ENCODE peak calls at places on chromosomes 3 and 15, in seven cellular contexts. One of them, this sample, is unnamed.
A peak's percentile ranks its signal among the peaks of the same experiment; 100 is the strongest.

GRCh38 chr15:66872394-66872793 is 170.4 kb downstream of the SMAD6 start:
- DNase-seq in HepG2: no peak
- DNase-seq in HCT116: no peak
- DNase-seq in SK-N-SH: no peak
- DNase-seq in GM12878: no peak
- DNase-seq in K562: no peak
- DNase-seq in H1: no peak
- DNase-seq in this sample: no peak

GRCh38 chr3:127387119-127387518 is 99.3 kb upstream of the PRR20G start:
- DNase-seq in HepG2: no peak
- DNase-seq in HCT116: no peak
- DNase-seq in SK-N-SH: no peak
- DNase-seq in GM12878: no peak
- DNase-seq in K562: no peak
- DNase-seq in H1: no peak
- DNase-seq in this sample: no peak

GRCh38 chr3:122169911-122170310 is 13.6 kb upstream of the CASR start:
- DNase-seq in HepG2: no peak
- DNase-seq in HCT116: no peak
- DNase-seq in SK-N-SH: no peak
- DNase-seq in GM12878: no peak
- DNase-seq in K562: no peak
- DNase-seq in H1: no peak
- DNase-seq in this sample: no peak

GRCh38 chr15:31511707-31512310 is 185.2 kb downstream of the KLF13 start:
- DNase-seq in HepG2: no peak
- DNase-seq in HCT116: no peak
- DNase-seq in SK-N-SH: no peak
- DNase-seq in GM12878: peak; percentile 25
- DNase-seq in K562: no peak
- DNase-seq in H1: no peak
- DNase-seq in this sample: no peak

GRCh38 chr3:29520764-29521163 is 239.9 kb downstream of the RBMS3 start:
- DNase-seq in HepG2: no peak
- DNase-seq in HCT116: no peak
- DNase-seq in SK-N-SH: no peak
- DNase-seq in GM12878: no peak
- DNase-seq in K562: no peak
- DNase-seq in H1: no peak
- DNase-seq in this sample: no peak

GRCh38 chr3:40192628-40193027 is 116.9 kb upstream of the EIF1B start:
- DNase-seq in HepG2: no peak
- DNase-seq in HCT116: no peak
- DNase-seq in SK-N-SH: no peak
- DNase-seq in GM12878: no peak
- DNase-seq in K562: peak; percentile 32
- DNase-seq in H1: no peak
- DNase-seq in this sample: peak; percentile 8

GRCh38 chr15:40081691-40082194 is 26.9 kb downstream of the BMF start:
- DNase-seq in HepG2: peak; percentile 96
- DNase-seq in HCT116: no peak
- DNase-seq in SK-N-SH: peak; percentile 72
- DNase-seq in GM12878: no peak
- DNase-seq in K562: peak; percentile 55
- DNase-seq in H1: no peak
- DNase-seq in this sample: peak; percentile 52

GRCh38 chr3:127589600-127590281 is 792 bp downstream of the TPRA1 start:
- DNase-seq in HepG2: no peak
- DNase-seq in HCT116: no peak
- DNase-seq in SK-N-SH: no peak
- DNase-seq in GM12878: no peak
- DNase-seq in K562: peak; percentile 20
- DNase-seq in H1: no peak
- DNase-seq in this sample: no peak

GRCh38 chr15:100918034-100918689 is 995 bp upstream of the LRRK1 start:
- DNase-seq in HepG2: peak; percentile 8
- DNase-seq in HCT116: peak; percentile 67
- DNase-seq in SK-N-SH: peak; percentile 93
- DNase-seq in GM12878: no peak
- DNase-seq in K562: peak; percentile 75
- DNase-seq in H1: no peak
- DNase-seq in this sample: peak; percentile 61

GRCh38 chr3:181417748-181418147 is 294.0 kb upstream of the SOX2 start:
- DNase-seq in HepG2: no peak
- DNase-seq in HCT116: no peak
- DNase-seq in SK-N-SH: peak; percentile 36
- DNase-seq in GM12878: no peak
- DNase-seq in K562: no peak
- DNase-seq in H1: no peak
- DNase-seq in this sample: no peak

GRCh38 chr3:18825586-18826157 is 322.6 kb upstream of the KCNH8 start:
- DNase-seq in HepG2: no peak
- DNase-seq in HCT116: no peak
- DNase-seq in SK-N-SH: no peak
- DNase-seq in GM12878: no peak
- DNase-seq in K562: no peak
- DNase-seq in H1: no peak
- DNase-seq in this sample: no peak

GRCh38 chr3:35936571-35936970 is 297.2 kb downstream of the ARPP21 start:
- DNase-seq in HepG2: no peak
- DNase-seq in HCT116: no peak
- DNase-seq in SK-N-SH: no peak
- DNase-seq in GM12878: no peak
- DNase-seq in K562: no peak
- DNase-seq in H1: no peak
- DNase-seq in this sample: no peak

GRCh38 chr15:44029003-44029402 is 166.1 kb downstream of the FRMD5 start:
- DNase-seq in HepG2: no peak
- DNase-seq in HCT116: no peak
- DNase-seq in SK-N-SH: no peak
- DNase-seq in GM12878: no peak
- DNase-seq in K562: no peak
- DNase-seq in H1: no peak
- DNase-seq in this sample: no peak

GRCh38 chr3:36734742-36735141 is 29.6 kb downstream of the DCLK3 start:
- DNase-seq in HepG2: no peak
- DNase-seq in HCT116: no peak
- DNase-seq in SK-N-SH: no peak
- DNase-seq in GM12878: no peak
- DNase-seq in K562: no peak
- DNase-seq in H1: no peak
- DNase-seq in this sample: no peak

GRCh38 chr15:25095179-25095578 is 140.4 kb downstream of the SNRPN start:
- DNase-seq in HepG2: no peak
- DNase-seq in HCT116: no peak
- DNase-seq in SK-N-SH: no peak
- DNase-seq in GM12878: no peak
- DNase-seq in K562: no peak
- DNase-seq in H1: no peak
- DNase-seq in this sample: no peak

DNA sequence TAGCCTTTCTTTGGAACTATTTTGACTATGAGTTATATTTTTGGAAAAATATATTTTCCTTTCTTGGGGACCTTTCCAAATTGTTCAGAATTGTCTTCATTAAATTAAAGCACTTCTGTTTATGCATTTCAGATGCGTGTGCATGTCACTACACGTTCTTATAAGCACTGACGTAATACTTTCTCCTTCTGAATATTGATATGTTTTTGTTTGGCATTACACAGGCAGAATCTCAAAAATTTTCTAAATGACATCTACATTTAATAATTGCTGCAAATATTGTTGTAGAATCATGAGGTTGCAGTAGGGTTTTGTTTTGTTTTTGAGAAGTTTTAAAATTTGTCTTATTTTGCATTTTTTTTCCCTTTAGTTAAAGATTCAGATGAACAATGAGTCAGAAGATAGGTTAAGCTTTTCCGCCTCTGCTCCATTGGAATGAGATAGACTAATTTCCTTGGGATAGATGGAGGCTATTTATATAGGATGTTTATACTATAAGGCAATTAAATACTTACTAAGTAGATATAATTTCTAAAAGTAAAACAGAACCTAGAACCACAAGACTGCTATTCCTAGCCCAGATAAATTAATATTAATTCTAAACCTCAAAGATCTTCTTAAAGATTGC is 110.8 kb downstream of the MBNL1 start:
- DNase-seq in HepG2: no peak
- DNase-seq in HCT116: no peak
- DNase-seq in SK-N-SH: no peak
- DNase-seq in GM12878: no peak
- DNase-seq in K562: no peak
- DNase-seq in H1: no peak
- DNase-seq in this sample: no peak
- TF ChIP-seq JUND in HepG2: no peak
- TF ChIP-seq JUND in HCT116: no peak
- TF ChIP-seq JUND in SK-N-SH: no peak
- TF ChIP-seq JUND in GM12878: no peak
- TF ChIP-seq JUND in K562: no peak
- TF ChIP-seq JUND in H1: no peak
- TF ChIP-seq JUND in this sample: no peak

GRCh38 chr3:26712211-26713026 is 89.8 kb downstream of the LRRC3B start:
- DNase-seq in HepG2: peak; percentile 34
- DNase-seq in HCT116: peak; percentile 3
- DNase-seq in SK-N-SH: peak; percentile 26
- DNase-seq in GM12878: no peak
- DNase-seq in K562: peak; percentile 45
- DNase-seq in H1: no peak
- DNase-seq in this sample: peak; percentile 69
- TF ChIP-seq JUND in HepG2: no peak
- TF ChIP-seq JUND in HCT116: no peak
- TF ChIP-seq JUND in SK-N-SH: no peak
- TF ChIP-seq JUND in GM12878: no peak
- TF ChIP-seq JUND in K562: no peak
- TF ChIP-seq JUND in H1: no peak
- TF ChIP-seq JUND in this sample: no peak

GRCh38 chr3:139520028-139520737 is 19.4 kb downstream of the RBP1 start:
- DNase-seq in HepG2: no peak
- DNase-seq in HCT116: peak; percentile 69
- DNase-seq in SK-N-SH: no peak
- DNase-seq in GM12878: no peak
- DNase-seq in K562: peak; percentile 95
- DNase-seq in H1: no peak
- DNase-seq in this sample: peak; percentile 36
- TF ChIP-seq JUND in HepG2: no peak
- TF ChIP-seq JUND in HCT116: no peak
- TF ChIP-seq JUND in SK-N-SH: no peak
- TF ChIP-seq JUND in GM12878: no peak
- TF ChIP-seq JUND in K562: peak; percentile 31
- TF ChIP-seq JUND in H1: no peak
- TF ChIP-seq JUND in this sample: no peak

DNA sequence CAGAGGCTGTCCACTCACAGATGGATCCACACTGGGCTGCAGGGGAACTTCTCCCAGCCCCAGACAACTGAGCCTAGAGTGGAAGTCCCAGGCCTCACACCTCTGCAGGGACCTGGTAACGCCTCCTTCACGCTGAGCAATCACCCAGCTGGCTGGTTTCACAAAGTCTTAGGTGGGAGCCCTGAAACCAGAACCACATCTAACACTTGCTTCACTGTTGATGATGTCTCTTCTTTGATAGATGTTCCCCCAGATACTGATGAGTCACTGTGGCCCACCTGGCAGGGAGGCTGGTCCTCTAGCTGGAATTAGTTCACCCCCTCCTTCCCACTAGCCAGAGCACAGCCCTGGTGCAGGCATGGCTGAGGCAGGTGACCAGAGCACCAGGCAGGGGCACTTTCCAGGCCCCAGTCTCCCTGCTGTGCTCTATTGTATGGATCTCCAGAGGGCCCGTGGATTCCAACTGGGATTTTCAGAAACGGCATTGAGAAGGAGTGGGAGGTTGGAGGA is 33.5 kb downstream of the MYL3 start:
- DNase-seq in HepG2: no peak
- DNase-seq in HCT116: no peak
- DNase-seq in SK-N-SH: no peak
- DNase-seq in GM12878: peak; percentile 32
- DNase-seq in K562: no peak
- DNase-seq in H1: no peak
- DNase-seq in this sample: no peak
- TF ChIP-seq JUND in HepG2: no peak
- TF ChIP-seq JUND in HCT116: no peak
- TF ChIP-seq JUND in SK-N-SH: no peak
- TF ChIP-seq JUND in GM12878: peak; percentile 37
- TF ChIP-seq JUND in K562: no peak
- TF ChIP-seq JUND in H1: no peak
- TF ChIP-seq JUND in this sample: no peak